ENCODE peak calls at places on chromosomes 1 and 21, in eight cellular contexts. D is upper lobe of left lung, I is IMR-90, X is adrenal gland, R is endothelial cell of umbilical vein, H is ovary, N is breast epithelium, O is thyroid gland. E is an unnamed sample.

GRCh38 chr21:34702341-34702807 is 33.6 kb downstream of the CLIC6 start:
- DNase-seq in I (peak; percentile 98), O (peak; percentile 11), D (peak; percentile 87), H (no peak), N (no peak), X (no peak), R (no peak), E (no peak)

GRCh38 chr1:13682443-13682842 is 17.5 kb upstream of the PRDM2 start:
- DNase-seq in I (no peak), D (no peak), O (no peak), R (no peak), X (no peak), N (no peak), H (no peak), E (no peak)

GRCh38 chr1:63198921-63199530 is 123.3 kb upstream of the FOXD3 start:
- DNase-seq in I (no peak), H (no peak), D (no peak), X (no peak), O (no peak), R (no peak), N (no peak), E (no peak)

GRCh38 chr1:155454096-155454495 is 108.5 kb downstream of the ASH1L start:
- DNase-seq in R (no peak), H (no peak), N (no peak), X (no peak), I (peak; percentile 87), O (no peak), D (no peak), E (no peak)

GRCh38 chr1:156711011-156711817 is 5.8 kb upstream of the CRABP2 start:
- DNase-seq in I (no peak), O (no peak), N (no peak), X (no peak), D (no peak), H (no peak), R (no peak), E (no peak)

GRCh38 chr1:58785424-58786058 is 1.7 kb upstream of the JUN start:
- DNase-seq in N (peak; percentile 81), H (no peak), D (peak; percentile 65), R (no peak), I (peak; percentile 39), O (peak; percentile 87), X (peak; percentile 62), E (no peak)

GRCh38 chr1:3192359-3192758 is 123.4 kb downstream of the PRDM16 start:
- DNase-seq in R (no peak), X (no peak), O (no peak), I (no peak), D (no peak), H (no peak), N (no peak), E (no peak)

GRCh38 chr21:32413697-32414578 is 1.4 kb downstream of the EVA1C start:
- DNase-seq in N (no peak), O (peak; percentile 72), D (no peak), R (peak; percentile 68), I (no peak), H (peak; percentile 34), X (peak; percentile 19), E (no peak)

GRCh38 chr1:190320952-190321351 is 156.7 kb downstream of the BRINP3 start:
- DNase-seq in D (no peak), N (no peak), R (peak; percentile 29), O (no peak), X (no peak), H (no peak), I (peak; percentile 63), E (no peak)

GRCh38 chr1:67948155-67949075 is 102.0 kb downstream of the DIRAS3 start:
- DNase-seq in X (no peak), H (no peak), R (no peak), I (peak; percentile 89), N (no peak), O (no peak), D (no peak), E (no peak)

GRCh38 chr1:211333906-211334305 is 7.3 kb downstream of the TRAF5 start:
- DNase-seq in R (no peak), I (peak; percentile 14), X (no peak), D (no peak), N (no peak), O (no peak), H (no peak), E (no peak)

GRCh38 chr1:101653482-101653946 is 343.2 kb downstream of the OLFM3 start:
- DNase-seq in R (peak; percentile 39), D (no peak), X (no peak), I (peak; percentile 1), N (no peak), O (no peak), H (no peak), E (no peak)

GRCh38 chr1:216005916-216006315 is 417.3 kb downstream of the USH2A start:
- DNase-seq in I (peak; percentile 71), X (no peak), R (no peak), D (no peak), O (no peak), H (no peak), N (no peak), E (no peak)

GRCh38 chr1:174358786-174359453 is 88.8 kb upstream of the GPR52 start:
- DNase-seq in O (no peak), N (no peak), I (no peak), H (no peak), D (no peak), R (peak; percentile 15), X (peak; percentile 2), E (no peak)

GRCh38 chr1:244439391-244440032 is 12.2 kb downstream of the ADSS2 start:
- DNase-seq in O (peak; percentile 7), I (no peak), D (no peak), N (no peak), R (no peak), H (no peak), X (no peak), E (no peak)

GRCh38 chr1:183043872-183044859 is 20.9 kb downstream of the LAMC1 start:
- DNase-seq in X (no peak), I (peak; percentile 94), R (no peak), D (no peak), O (no peak), N (no peak), H (no peak), E (no peak)

GRCh38 chr1:53327183-53327941 is 508 bp downstream of the LRP8 start:
- DNase-seq in R (peak; percentile 40), O (peak; percentile 37), X (peak; percentile 19), H (peak; percentile 54), D (peak; percentile 91), I (peak; percentile 15), N (no peak), E (no peak)

GRCh38 chr1:215201301-215201700 is 118.8 kb downstream of the KCNK2 start:
- DNase-seq in D (no peak), N (no peak), I (no peak), H (no peak), O (no peak), X (no peak), R (no peak), E (no peak)

GRCh38 chr1:65141394-65141793 is 6.6 kb upstream of the AK4 start:
- DNase-seq in X (no peak), R (no peak), D (no peak), O (no peak), N (no peak), I (no peak), H (no peak), E (no peak)

GRCh38 chr1:224820341-224820740 is 109.1 kb upstream of the DNAH14 start:
- DNase-seq in I (no peak), H (no peak), X (no peak), D (no peak), R (no peak), N (no peak), O (no peak), E (no peak)

GRCh38 chr1:93447481-93448291 is at the start of gene FNBP1L:
- DNase-seq in X (peak; percentile 77), H (peak; percentile 85), I (peak; percentile 52), O (peak; percentile 89), D (peak; percentile 96), R (peak; percentile 78), N (peak; percentile 79), E (no peak)
- TF ChIP-seq POLR2A in X (no peak), H (peak; percentile 32), I (no peak), O (peak; percentile 91), D (no peak), R (peak; percentile 85), N (peak; percentile 10), E (peak; percentile 23)

GRCh38 chr1:230108580-230108979 is 41.5 kb downstream of the GALNT2 start:
- DNase-seq in R (no peak), I (no peak), X (no peak), O (no peak), D (no peak), N (no peak), H (no peak), E (no peak)
- H3K4me1 ChIP-seq in R (peaks cover 28% of the 10 kb centered on the region), I (peaks cover 45% of the 10 kb centered on the region), X (peaks cover 62% of the 10 kb centered on the region), O (peaks cover 38% of the 10 kb centered on the region), D (peaks cover 49% of the 10 kb centered on the region), N (peaks cover 3% of the 10 kb centered on the region), H (peaks cover 29% of the 10 kb centered on the region), E (peaks cover 62% of the 10 kb centered on the region)

GRCh38 chr1:170010443-170010842 is 64.1 kb downstream of the KIFAP3 start:
- DNase-seq in N (no peak), R (peak; percentile 48), D (no peak), I (peak; percentile 55), X (peak; percentile 48), O (no peak), H (peak; percentile 15), E (no peak)
- TF ChIP-seq CTCF in N (no peak), R (no peak), D (no peak), I (peak; percentile 52), X (peak; percentile 36), O (no peak), H (no peak), E (no peak)

DNA sequence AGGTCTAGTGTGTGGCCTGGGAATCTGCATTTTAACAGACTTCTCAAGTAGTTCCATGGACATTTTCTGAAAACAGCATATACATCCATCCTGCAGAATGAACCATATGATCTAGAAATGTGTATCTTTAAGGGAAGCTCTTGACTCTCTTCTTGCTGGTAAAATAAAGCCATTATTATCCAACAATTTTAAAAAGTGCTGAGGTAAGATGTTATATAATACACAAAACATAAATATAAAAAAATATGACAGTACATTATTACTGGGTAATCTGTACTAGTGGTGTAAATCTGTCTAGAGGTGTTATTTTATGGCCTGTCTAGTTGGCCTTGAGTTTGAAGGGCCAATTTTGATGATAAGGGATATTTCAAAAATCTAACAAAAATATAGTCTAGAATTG is 201.2 kb downstream of the HMCN1 start:
- DNase-seq in H (no peak), I (no peak), X (no peak), N (no peak), O (no peak), R (no peak), D (no peak), E (no peak)
- TF ChIP-seq POLR2A in H (no peak), I (no peak), X (no peak), N (no peak), O (no peak), R (no peak), D (no peak), E (no peak)

GRCh38 chr1:208177656-208178055 is 66.5 kb downstream of the PLXNA2 start:
- DNase-seq in D (no peak), I (no peak), X (no peak), R (no peak), H (no peak), N (no peak), O (peak; percentile 22), E (no peak)
- H3K4me1 ChIP-seq in D (peaks cover 58% of the 10 kb centered on the region), I (peaks cover 8% of the 10 kb centered on the region), X (peaks cover 7% of the 10 kb centered on the region), R (peaks cover 65% of the 10 kb centered on the region), H (peaks cover 29% of the 10 kb centered on the region), N (peaks cover 5% of the 10 kb centered on the region), O (peaks cover 35% of the 10 kb centered on the region), E (peaks cover 68% of the 10 kb centered on the region)

GRCh38 chr1:40039245-40039756 is 1.2 kb upstream of the CAP1 start:
- DNase-seq in D (no peak), N (no peak), X (peak; percentile 61), R (peak; percentile 66), I (peak; percentile 37), H (no peak), O (peak; percentile 64), E (no peak)
- TF ChIP-seq CTCF in D (no peak), N (peak; percentile 26), X (no peak), R (no peak), I (no peak), H (no peak), O (peak; percentile 51), E (no peak)

E was measured in esophagus squamous epithelium.